ENCODE peak calls at places on chromosomes 6 and 20, in five cellular contexts. T, R, Z, L and J are unnamed samples.

GRCh38 chr20:51335329-51335841 is 207.1 kb downstream of the NFATC2 start:
- DNase-seq in T (no peak), R (no peak), Z (peak; percentile 98), L (no peak), J (no peak)

GRCh38 chr20:63891061-63892002 is 3.6 kb upstream of the DNAJC5 start:
- DNase-seq in T (no peak), R (peak; percentile 42), Z (no peak), L (no peak), J (no peak)

GRCh38 chr6:56741472-56741871 is 98.8 kb upstream of the DST start:
- DNase-seq in T (no peak), R (no peak), Z (no peak), L (no peak), J (no peak)

GRCh38 chr6:151493495-151494234 is at the start of gene CCDC170:
- DNase-seq in T (peak; percentile 40), R (peak; percentile 56), Z (no peak), L (peak; percentile 54), J (peak; percentile 76)

GRCh38 chr6:15922510-15923307 is 206.2 kb upstream of the MYLIP start:
- DNase-seq in T (no peak), R (no peak), Z (peak; percentile 69), L (no peak), J (no peak)

GRCh38 chr6:53728570-53729194 is 63.1 kb upstream of the KLHL31 start:
- DNase-seq in T (peak; percentile 72), R (peak; percentile 60), Z (peak; percentile 24), L (no peak), J (peak; percentile 76)

GRCh38 chr6:12116264-12116800 is 104.2 kb downstream of the HIVEP1 start:
- DNase-seq in T (no peak), R (no peak), Z (no peak), L (no peak), J (no peak)

GRCh38 chr6:131167773-131168172 is 32.5 kb downstream of the AKAP7 start:
- DNase-seq in T (no peak), R (no peak), Z (no peak), L (no peak), J (no peak)

GRCh38 chr6:139473239-139473701 is 98.8 kb upstream of the CITED2 start:
- DNase-seq in T (no peak), R (peak; percentile 31), Z (no peak), L (no peak), J (peak; percentile 44)

GRCh38 chr6:147508871-147509608 is 550 bp downstream of the SAMD5 start:
- DNase-seq in T (peak; percentile 26), R (no peak), Z (no peak), L (no peak), J (peak; percentile 61)

GRCh38 chr6:106870069-106870468 is 104.5 kb downstream of the CD24 start:
- DNase-seq in T (no peak), R (no peak), Z (peak; percentile 29), L (no peak), J (no peak)

GRCh38 chr20:51378171-51378928 is 164.2 kb downstream of the NFATC2 start:
- DNase-seq in T (no peak), R (peak; percentile 65), Z (no peak), L (no peak), J (no peak)

GRCh38 chr6:34560366-34561226 is 4.5 kb upstream of the SPDEF start:
- DNase-seq in T (peak; percentile 22), R (no peak), Z (peak; percentile 53), L (no peak), J (peak; percentile 43)

GRCh38 chr6:36436466-36436865 is 6.2 kb downstream of the PXT1 start:
- DNase-seq in T (no peak), R (no peak), Z (peak; percentile 52), L (no peak), J (no peak)

GRCh38 chr6:13427346-13427745 is 60.1 kb downstream of the GFOD1 start:
- DNase-seq in T (no peak), R (no peak), Z (no peak), L (no peak), J (no peak)

GRCh38 chr6:42228305-42228704 is 10.6 kb upstream of the MRPS10 start:
- DNase-seq in T (no peak), R (no peak), Z (no peak), L (no peak), J (no peak)

GRCh38 chr6:42227173-42227850 is 9.7 kb upstream of the MRPS10 start:
- DNase-seq in T (no peak), R (no peak), Z (no peak), L (peak; percentile 75), J (no peak)

GRCh38 chr6:42229720-42230119 is 12.1 kb upstream of the MRPS10 start:
- DNase-seq in T (no peak), R (no peak), Z (no peak), L (no peak), J (no peak)

GRCh38 chr6:42232035-42232434 is 14.4 kb upstream of the MRPS10 start:
- DNase-seq in T (no peak), R (no peak), Z (no peak), L (no peak), J (no peak)

GRCh38 chr6:42230320-42231034 is 12.8 kb upstream of the MRPS10 start:
- DNase-seq in T (no peak), R (no peak), Z (no peak), L (no peak), J (no peak)
- TF ChIP-seq CTCF in T (peak; percentile 54), R (peak; percentile 64), Z (peak; percentile 30), L (no peak), J (no peak)

DNA sequence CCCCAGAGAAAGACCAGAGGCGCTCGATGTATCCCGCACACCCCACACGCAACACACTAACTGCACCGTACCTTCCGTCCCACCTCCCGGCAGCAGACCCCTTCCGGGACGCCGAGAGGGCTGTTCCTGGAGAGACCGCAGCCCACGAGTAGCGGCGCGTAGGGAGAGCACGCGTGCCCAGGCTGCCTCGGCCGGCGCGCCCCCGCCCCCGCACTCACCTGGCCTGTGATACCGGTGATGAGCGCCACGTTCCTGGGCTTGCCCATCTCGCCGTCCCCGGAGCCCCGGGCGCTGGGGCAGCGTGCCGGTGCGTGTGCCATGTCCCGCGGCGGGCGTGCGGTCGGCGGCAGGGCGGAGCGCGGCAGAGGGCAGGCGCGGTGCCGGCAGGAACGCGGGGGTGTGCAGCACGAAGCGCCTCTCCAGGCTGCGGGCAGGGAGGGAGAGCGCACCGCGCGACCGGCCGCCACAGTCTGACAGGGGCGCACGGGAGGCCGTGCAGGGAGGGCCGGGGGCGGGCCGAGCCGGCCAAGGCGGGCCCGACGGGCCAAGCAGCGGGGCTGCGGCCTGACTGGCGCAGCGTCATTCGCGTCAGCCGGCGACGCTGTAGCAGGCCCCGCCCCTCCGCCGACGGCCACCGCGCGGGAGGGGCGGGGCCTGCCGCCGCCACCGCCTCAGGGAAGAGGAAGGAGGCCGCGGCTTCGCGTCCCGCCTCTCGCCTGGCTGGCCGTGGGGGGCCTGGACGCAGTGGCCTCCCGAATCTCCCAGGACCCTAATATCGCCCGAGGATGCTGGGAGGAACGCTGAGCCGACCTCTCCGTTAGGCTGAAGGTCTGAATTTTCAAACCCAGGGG is at the start of gene GMDS:
- DNase-seq in T (peak; percentile 70), R (peak; percentile 86), Z (peak; percentile 92), L (peak; percentile 76), J (peak; percentile 89)
- TF ChIP-seq CTCF in T (no peak), R (no peak), Z (no peak), L (no peak), J (no peak)

GRCh38 chr6:33490198-33490597 is 35.8 kb downstream of the ZBTB9 start:
- DNase-seq in T (no peak), R (no peak), Z (no peak), L (no peak), J (no peak)
- TF ChIP-seq CTCF in T (no peak), R (no peak), Z (no peak), L (no peak), J (no peak)

GRCh38 chr20:18288748-18289705 is 700 bp downstream of the ZNF133 start:
- DNase-seq in T (no peak), R (no peak), Z (no peak), L (no peak), J (peak; percentile 18)

GRCh38 chr20:18287546-18287914 is 797 bp upstream of the ZNF133 start:
- DNase-seq in T (no peak), R (no peak), Z (no peak), L (no peak), J (peak; percentile 8)

GRCh38 chr20:18284805-18285533 is 3.4 kb upstream of the ZNF133 start:
- DNase-seq in T (no peak), R (no peak), Z (no peak), L (no peak), J (no peak)

GRCh38 chr20:18287915-18288747 is at the start of gene ZNF133:
- DNase-seq in T (peak; percentile 90), R (peak; percentile 97), Z (peak; percentile 89), L (peak; percentile 96), J (peak; percentile 98)
- TF ChIP-seq CTCF in T (no peak), R (peak; percentile 17), Z (no peak), L (no peak), J (no peak)

DNA sequence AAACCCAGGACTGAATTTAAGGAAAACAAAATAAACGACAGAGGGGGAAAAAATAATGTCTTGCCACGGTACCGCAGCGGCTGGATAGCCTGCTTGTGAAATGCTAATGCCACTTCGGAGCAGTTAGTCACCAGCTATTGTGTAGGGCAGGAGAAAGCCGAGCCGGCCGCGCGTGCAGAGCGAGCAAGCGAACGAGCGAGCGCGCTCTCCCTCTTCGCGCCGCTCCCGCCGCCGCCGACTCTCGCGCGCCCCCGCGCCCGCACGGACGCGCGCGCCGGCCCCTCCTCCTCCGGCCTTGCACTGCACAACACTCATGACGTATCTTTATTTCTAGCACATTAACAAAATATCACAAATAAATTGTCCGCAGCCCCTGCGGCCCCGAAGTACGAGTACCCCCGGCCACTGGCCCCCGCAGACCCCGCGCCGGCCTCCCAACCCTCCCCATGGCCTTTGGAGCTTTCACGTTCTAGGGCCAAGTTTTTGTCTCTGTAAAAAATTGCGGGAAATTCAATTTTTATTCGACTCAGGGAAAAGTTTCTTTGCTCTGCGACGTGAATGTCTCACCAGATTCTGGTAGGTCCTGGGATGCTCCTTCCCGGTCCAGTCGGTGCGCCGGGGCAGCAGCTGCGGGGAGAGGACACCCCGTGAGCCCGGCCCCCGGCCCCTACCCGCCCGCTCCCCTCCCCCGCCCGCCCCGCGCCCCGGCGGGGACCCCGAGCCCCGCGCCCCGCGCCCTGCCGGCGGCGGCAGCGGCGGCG is 993 bp downstream of the PHIP start:
- DNase-seq in T (peak; percentile 77), R (peak; percentile 93), Z (peak; percentile 97), L (peak; percentile 82), J (peak; percentile 85)
- TF ChIP-seq CTCF in T (no peak), R (no peak), Z (no peak), L (no peak), J (no peak)

GRCh38 chr6:113122060-113122459 is 735.1 kb upstream of the MARCKS start:
- DNase-seq in T (no peak), R (peak; percentile 53), Z (peak; percentile 84), L (no peak), J (no peak)
- TF ChIP-seq CTCF in T (peak; percentile 19), R (peak; percentile 58), Z (peak; percentile 35), L (no peak), J (no peak)

GRCh38 chr20:58891076-58891685 is 38.7 kb downstream of the GNAS start:
- DNase-seq in T (peak; percentile 59), R (peak; percentile 76), Z (peak; percentile 64), L (peak; percentile 79), J (peak; percentile 77)

GRCh38 chr20:58892126-58892931 is 39.8 kb downstream of the GNAS start:
- DNase-seq in T (peak; percentile 56), R (peak; percentile 70), Z (peak; percentile 45), L (peak; percentile 70), J (peak; percentile 78)

GRCh38 chr20:58893355-58894151 is 41.0 kb downstream of the GNAS start:
- DNase-seq in T (no peak), R (no peak), Z (no peak), L (no peak), J (no peak)

GRCh38 chr20:58891686-58892125 is 39.2 kb downstream of the GNAS start:
- DNase-seq in T (peak; percentile 33), R (peak; percentile 47), Z (no peak), L (no peak), J (peak; percentile 67)

GRCh38 chr20:58892932-58893224 is 40.4 kb downstream of the GNAS start:
- DNase-seq in T (no peak), R (no peak), Z (no peak), L (no peak), J (no peak)
- TF ChIP-seq CTCF in T (no peak), R (no peak), Z (no peak), L (no peak), J (no peak)